ENCODE peak calls at places on chromosomes 2 and 18, in eight cellular contexts. H, S, O, E, X, Z, D and V are unnamed samples.

GRCh38 chr2:209977386-209978239 is 24.8 kb upstream of the RPE start:
- DNase-seq in H (no peak), D (peak), E (peak), S (peak), X (no peak), Z (peak), O (peak), V (peak)

GRCh38 chr2:120499784-120500495 is 154.0 kb downstream of the INHBB start:
- DNase-seq in X (no peak), Z (no peak), H (no peak), D (no peak), S (peak), O (no peak), E (no peak), V (no peak)

GRCh38 chr18:13918898-13919297 is 3.6 kb upstream of the MC2R start:
- DNase-seq in E (no peak), O (no peak), Z (no peak), D (no peak), H (no peak), X (no peak), S (no peak), V (no peak)

GRCh38 chr2:240502430-240503121 is 55.2 kb downstream of the ANKMY1 start:
- DNase-seq in E (no peak), X (no peak), Z (no peak), S (no peak), D (no peak), O (no peak), H (peak), V (no peak)

GRCh38 chr2:1823187-1824169 is 79.2 kb upstream of the PXDN start:
- DNase-seq in E (no peak), X (no peak), S (no peak), D (no peak), H (peak), Z (no peak), O (no peak), V (no peak)

GRCh38 chr2:121061633-121062032 is 223.4 kb downstream of the TFCP2L1 start:
- DNase-seq in H (no peak), Z (no peak), O (no peak), S (no peak), E (no peak), D (no peak), X (no peak), V (no peak)

GRCh38 chr2:163878718-163879117 is 142.9 kb upstream of the FIGN start:
- DNase-seq in H (peak), X (peak), E (peak), D (no peak), O (no peak), Z (no peak), S (peak), V (peak)

GRCh38 chr18:25544872-25545271 is 192.9 kb upstream of the ZNF521 start:
- DNase-seq in O (no peak), E (peak), D (no peak), S (no peak), X (no peak), H (no peak), Z (no peak), V (no peak)

GRCh38 chr2:98487806-98488189 is 43.1 kb downstream of the INPP4A start:
- DNase-seq in X (no peak), D (peak), S (peak), O (peak), H (peak), Z (peak), E (peak), V (no peak)

GRCh38 chr2:27804146-27804545 is 32.6 kb downstream of the MRPL33 start:
- DNase-seq in H (no peak), X (no peak), E (peak), S (peak), O (no peak), D (no peak), Z (no peak), V (no peak)

GRCh38 chr2:98445708-98446577 is 1.3 kb downstream of the INPP4A start:
- DNase-seq in O (no peak), X (no peak), Z (no peak), H (no peak), E (no peak), D (peak), S (peak), V (no peak)

GRCh38 chr2:11160256-11160655 is 5.0 kb downstream of the SLC66A3 start:
- DNase-seq in Z (no peak), E (no peak), D (no peak), H (no peak), O (no peak), X (no peak), S (no peak), V (no peak)

GRCh38 chr2:140905078-140905781 is 1225.6 kb downstream of the LRP1B start:
- DNase-seq in Z (no peak), O (no peak), H (peak), E (no peak), X (no peak), D (no peak), S (no peak), V (no peak)

GRCh38 chr2:215060851-215061541 is 77.4 kb downstream of the ABCA12 start:
- DNase-seq in S (no peak), D (no peak), H (no peak), E (no peak), O (peak), Z (no peak), X (no peak), V (no peak)

GRCh38 chr2:54853635-54854034 is 130.2 kb downstream of the EML6 start:
- DNase-seq in E (no peak), X (no peak), S (no peak), O (no peak), Z (no peak), H (no peak), D (no peak), V (no peak)

GRCh38 chr2:110955546-110955945 is 165.2 kb upstream of the BCL2L11 start:
- DNase-seq in X (no peak), D (no peak), S (no peak), E (no peak), Z (no peak), O (no peak), H (no peak), V (no peak)

GRCh38 chr2:29000481-29000880 is 19.4 kb downstream of the TOGARAM2 start:
- DNase-seq in Z (peak), E (peak), H (no peak), S (no peak), D (no peak), X (no peak), O (no peak), V (peak)

GRCh38 chr18:73456643-73457042 is 588.9 kb upstream of the NETO1 start:
- DNase-seq in O (no peak), S (no peak), E (no peak), D (no peak), Z (no peak), X (no peak), H (no peak), V (no peak)

GRCh38 chr18:31447530-31448191 is at the start of gene DSG3:
- DNase-seq in E (no peak), X (no peak), H (no peak), Z (no peak), D (no peak), S (no peak), O (no peak), V (no peak)

GRCh38 chr2:136874258-136874657 is 108.9 kb downstream of the THSD7B start:
- DNase-seq in D (peak), Z (no peak), E (peak), H (peak), S (peak), X (no peak), O (peak), V (no peak)

GRCh38 chr2:64207573-64207972 is 63.4 kb upstream of the PELI1 start:
- DNase-seq in H (no peak), X (no peak), Z (no peak), D (peak), E (no peak), S (no peak), O (no peak), V (no peak)

GRCh38 chr2:213251618-213252017 is 32.6 kb upstream of the SPAG16 start:
- DNase-seq in E (peak), H (no peak), Z (peak), D (peak), X (no peak), S (peak), O (peak), V (peak)

GRCh38 chr2:120823551-120823950 is 87.9 kb downstream of the GLI2 start:
- DNase-seq in S (no peak), D (no peak), H (no peak), X (no peak), Z (no peak), O (no peak), E (no peak), V (no peak)

GRCh38 chr2:138036522-138036921 is 72.2 kb downstream of the HNMT start:
- DNase-seq in S (no peak), D (peak), X (no peak), Z (no peak), H (no peak), E (no peak), O (no peak), V (no peak)

GRCh38 chr2:146677280-146677679 is 1167.5 kb upstream of the ACVR2A start:
- DNase-seq in S (no peak), X (no peak), D (no peak), E (no peak), H (no peak), Z (no peak), O (no peak), V (no peak)

GRCh38 chr18:23302514-23302851 is 150.6 kb upstream of the RIOK3 start:
- DNase-seq in X (no peak), E (no peak), O (no peak), Z (no peak), H (no peak), D (no peak), S (no peak), V (no peak)

GRCh38 chr2:13193075-13193474 is 476.3 kb downstream of the TRIB2 start:
- DNase-seq in D (peak), Z (no peak), S (peak), O (no peak), E (no peak), X (no peak), H (no peak), V (no peak)

GRCh38 chr2:64751286-64752260 is 97.9 kb upstream of the SERTAD2 start:
- DNase-seq in D (peak), X (peak), S (peak), E (peak), Z (peak), O (peak), H (no peak), V (peak)

GRCh38 chr2:10042301-10043161 is 819 bp upstream of the KLF11 start:
- DNase-seq in H (peak), E (no peak), D (no peak), O (no peak), X (no peak), S (no peak), Z (peak), V (no peak)

GRCh38 chr2:209095432-209095831 is 328.4 kb upstream of the MAP2 start:
- DNase-seq in S (no peak), O (no peak), H (no peak), D (peak), E (no peak), X (no peak), Z (no peak), V (no peak)

GRCh38 chr2:234518986-234519642 is 22.2 kb upstream of the ARL4C start:
- DNase-seq in X (no peak), H (no peak), O (no peak), E (no peak), S (no peak), Z (no peak), D (no peak), V (no peak)

GRCh38 chr2:73561422-73561821 is 80.8 kb downstream of the NAT8 start:
- DNase-seq in H (no peak), S (no peak), Z (no peak), E (no peak), D (no peak), O (no peak), X (no peak), V (no peak)

GRCh38 chr18:46676162-46676830 is 19.3 kb upstream of the LOXHD1 start:
- DNase-seq in Z (no peak), X (no peak), O (no peak), E (no peak), S (peak), D (no peak), H (no peak), V (no peak)

GRCh38 chr2:43051316-43051715 is 175.1 kb downstream of the ZFP36L2 start:
- DNase-seq in O (no peak), H (no peak), E (no peak), D (no peak), Z (no peak), X (no peak), S (peak), V (no peak)

GRCh38 chr2:215367647-215368492 is 56.0 kb downstream of the ATIC start:
- DNase-seq in X (no peak), D (no peak), O (no peak), Z (no peak), E (no peak), H (no peak), S (peak), V (no peak)